ENCODE peak calls at places on chromosomes 3 and 15, in seven cellular contexts. Y is astrocyte; T is esophagus squamous epithelium; H is fibroblast of villous mesenchyme; O is GM23248; F is ELR; L is stimulated activated CD4-positive, alpha-beta T cell treated with anti-CD3 and anti-CD28 coated beads, Interleukin-2, amount 100 ng/mL, for 48 hours. D is an unnamed sample.

GRCh38 chr3:98518816-98519215 is 3.9 kb downstream of the CLDND1 start:
- DNase-seq in H (no peak), L (no peak), T (no peak), Y (no peak), O (no peak), F (no peak), D (no peak)

GRCh38 chr15:78200276-78200930 is 34.0 kb downstream of the ACSBG1 start:
- DNase-seq in Y (no peak), H (no peak), O (no peak), L (no peak), T (no peak), F (no peak), D (peak)

GRCh38 chr15:74782596-74783071 is 754 bp downstream of the CSK start:
- DNase-seq in F (peak), L (no peak), O (peak), T (no peak), H (no peak), Y (no peak), D (no peak)

GRCh38 chr15:49423021-49423420 is at the start of gene FGF7:
- DNase-seq in T (no peak), O (peak), L (no peak), H (peak), Y (peak), F (peak), D (peak)

GRCh38 chr15:40762919-40763800 is 708 bp upstream of the GCHFR start:
- DNase-seq in T (no peak), F (peak), H (peak), O (peak), L (peak), Y (peak), D (peak)

GRCh38 chr3:147699175-147699838 is 290.1 kb downstream of the ZIC1 start:
- DNase-seq in L (no peak), H (peak), F (peak), T (no peak), Y (peak), O (peak), D (no peak)

GRCh38 chr3:44506961-44507360 is 29.5 kb upstream of the ZNF445 start:
- DNase-seq in T (no peak), F (no peak), L (no peak), O (no peak), Y (no peak), H (no peak), D (no peak)

GRCh38 chr3:151864423-151865101 is 8.9 kb upstream of the SUCNR1 start:
- DNase-seq in L (no peak), F (peak), O (peak), T (no peak), Y (peak), H (peak), D (no peak)

GRCh38 chr3:50268703-50269451 is at the start of gene SEMA3B:
- DNase-seq in O (peak), L (no peak), H (peak), T (no peak), Y (no peak), F (peak), D (peak)

GRCh38 chr15:92519709-92520108 is 126.0 kb downstream of the ST8SIA2 start:
- DNase-seq in Y (peak), O (no peak), F (no peak), L (no peak), T (no peak), H (no peak), D (no peak)

D was measured in osteoblast.